ENCODE peak calls at places on chromosomes 6 and 20, in eight cellular contexts. One of them, this sample, is unnamed.

GRCh38 chr6:33613146-33613793 is 7.9 kb upstream of the ITPR3 start:
- DNase-seq in fibroblast of the conjunctiva: no peak
- DNase-seq in lower lobe of right lung: no peak
- DNase-seq in NCI-H774: no peak
- DNase-seq in epithelial cell of esophagus: peak
- DNase-seq in activated T-helper 1 cell treated with anti-CD3 and anti-CD28 coated beads, Interleukin-2, amount 50 U/mL, for 16 hours: no peak
- DNase-seq in left colon: no peak
- DNase-seq in HTR-8/SVneo: no peak
- DNase-seq in this sample: peak

GRCh38 chr20:38229376-38230252 is 30.9 kb downstream of the KIAA1755 start:
- DNase-seq in fibroblast of the conjunctiva: no peak
- DNase-seq in lower lobe of right lung: no peak
- DNase-seq in NCI-H774: no peak
- DNase-seq in epithelial cell of esophagus: peak
- DNase-seq in activated T-helper 1 cell treated with anti-CD3 and anti-CD28 coated beads, Interleukin-2, amount 50 U/mL, for 16 hours: no peak
- DNase-seq in left colon: no peak
- DNase-seq in HTR-8/SVneo: peak
- DNase-seq in this sample: peak

GRCh38 chr6:62283828-62284411 is 2.1 kb downstream of the KHDRBS2 start:
- DNase-seq in fibroblast of the conjunctiva: no peak
- DNase-seq in lower lobe of right lung: no peak
- DNase-seq in NCI-H774: no peak
- DNase-seq in epithelial cell of esophagus: peak
- DNase-seq in activated T-helper 1 cell treated with anti-CD3 and anti-CD28 coated beads, Interleukin-2, amount 50 U/mL, for 16 hours: no peak
- DNase-seq in left colon: no peak
- DNase-seq in HTR-8/SVneo: no peak
- DNase-seq in this sample: peak

GRCh38 chr20:41655966-41656685 is 37.9 kb upstream of the CHD6 start:
- DNase-seq in fibroblast of the conjunctiva: no peak
- DNase-seq in lower lobe of right lung: no peak
- DNase-seq in NCI-H774: no peak
- DNase-seq in epithelial cell of esophagus: no peak
- DNase-seq in activated T-helper 1 cell treated with anti-CD3 and anti-CD28 coated beads, Interleukin-2, amount 50 U/mL, for 16 hours: no peak
- DNase-seq in left colon: no peak
- DNase-seq in HTR-8/SVneo: no peak
- DNase-seq in this sample: no peak

GRCh38 chr6:7439243-7439642 is 49.6 kb downstream of the RIOK1 start:
- DNase-seq in fibroblast of the conjunctiva: no peak
- DNase-seq in lower lobe of right lung: no peak
- DNase-seq in NCI-H774: no peak
- DNase-seq in epithelial cell of esophagus: no peak
- DNase-seq in activated T-helper 1 cell treated with anti-CD3 and anti-CD28 coated beads, Interleukin-2, amount 50 U/mL, for 16 hours: no peak
- DNase-seq in left colon: no peak
- DNase-seq in HTR-8/SVneo: no peak
- DNase-seq in this sample: no peak

GRCh38 chr6:21259660-21260059 is 333.9 kb upstream of the SOX4 start:
- DNase-seq in fibroblast of the conjunctiva: no peak
- DNase-seq in lower lobe of right lung: no peak
- DNase-seq in NCI-H774: no peak
- DNase-seq in epithelial cell of esophagus: no peak
- DNase-seq in activated T-helper 1 cell treated with anti-CD3 and anti-CD28 coated beads, Interleukin-2, amount 50 U/mL, for 16 hours: no peak
- DNase-seq in left colon: no peak
- DNase-seq in HTR-8/SVneo: no peak
- DNase-seq in this sample: no peak

GRCh38 chr20:16575390-16576140 is 2.3 kb upstream of the KIF16B start:
- DNase-seq in fibroblast of the conjunctiva: no peak
- DNase-seq in lower lobe of right lung: peak
- DNase-seq in NCI-H774: no peak
- DNase-seq in epithelial cell of esophagus: no peak
- DNase-seq in activated T-helper 1 cell treated with anti-CD3 and anti-CD28 coated beads, Interleukin-2, amount 50 U/mL, for 16 hours: no peak
- DNase-seq in left colon: no peak
- DNase-seq in HTR-8/SVneo: no peak
- DNase-seq in this sample: no peak

GRCh38 chr20:62961310-62961783 is 8.8 kb downstream of the SLC17A9 start:
- DNase-seq in fibroblast of the conjunctiva: no peak
- DNase-seq in lower lobe of right lung: no peak
- DNase-seq in NCI-H774: no peak
- DNase-seq in epithelial cell of esophagus: peak
- DNase-seq in activated T-helper 1 cell treated with anti-CD3 and anti-CD28 coated beads, Interleukin-2, amount 50 U/mL, for 16 hours: no peak
- DNase-seq in left colon: no peak
- DNase-seq in HTR-8/SVneo: peak
- DNase-seq in this sample: no peak

GRCh38 chr6:167930300-167930699 is 67.2 kb upstream of the KIF25 start:
- DNase-seq in fibroblast of the conjunctiva: no peak
- DNase-seq in lower lobe of right lung: no peak
- DNase-seq in NCI-H774: no peak
- DNase-seq in epithelial cell of esophagus: no peak
- DNase-seq in activated T-helper 1 cell treated with anti-CD3 and anti-CD28 coated beads, Interleukin-2, amount 50 U/mL, for 16 hours: no peak
- DNase-seq in left colon: no peak
- DNase-seq in HTR-8/SVneo: peak
- DNase-seq in this sample: peak

GRCh38 chr20:36181934-36182603 is 27.5 kb downstream of the EPB41L1 start:
- DNase-seq in fibroblast of the conjunctiva: no peak
- DNase-seq in lower lobe of right lung: no peak
- DNase-seq in NCI-H774: no peak
- DNase-seq in epithelial cell of esophagus: no peak
- DNase-seq in activated T-helper 1 cell treated with anti-CD3 and anti-CD28 coated beads, Interleukin-2, amount 50 U/mL, for 16 hours: no peak
- DNase-seq in left colon: no peak
- DNase-seq in HTR-8/SVneo: peak
- DNase-seq in this sample: peak

GRCh38 chr6:29828471-29828797 is 809 bp downstream of the HLA-G start:
- DNase-seq in fibroblast of the conjunctiva: no peak
- DNase-seq in lower lobe of right lung: no peak
- DNase-seq in NCI-H774: no peak
- DNase-seq in epithelial cell of esophagus: peak
- DNase-seq in activated T-helper 1 cell treated with anti-CD3 and anti-CD28 coated beads, Interleukin-2, amount 50 U/mL, for 16 hours: no peak
- DNase-seq in left colon: no peak
- DNase-seq in HTR-8/SVneo: no peak
- DNase-seq in this sample: no peak

GRCh38 chr6:21840428-21840827 is 246.9 kb downstream of the SOX4 start:
- DNase-seq in fibroblast of the conjunctiva: no peak
- DNase-seq in lower lobe of right lung: no peak
- DNase-seq in NCI-H774: no peak
- DNase-seq in epithelial cell of esophagus: peak
- DNase-seq in activated T-helper 1 cell treated with anti-CD3 and anti-CD28 coated beads, Interleukin-2, amount 50 U/mL, for 16 hours: no peak
- DNase-seq in left colon: no peak
- DNase-seq in HTR-8/SVneo: no peak
- DNase-seq in this sample: peak

GRCh38 chr6:43276180-43277082 is 21.6 kb upstream of the SLC22A7 start:
- DNase-seq in fibroblast of the conjunctiva: no peak
- DNase-seq in lower lobe of right lung: no peak
- DNase-seq in NCI-H774: no peak
- DNase-seq in epithelial cell of esophagus: no peak
- DNase-seq in activated T-helper 1 cell treated with anti-CD3 and anti-CD28 coated beads, Interleukin-2, amount 50 U/mL, for 16 hours: no peak
- DNase-seq in left colon: peak
- DNase-seq in HTR-8/SVneo: no peak
- DNase-seq in this sample: no peak